ENCODE peak calls at places on chromosome 1, in eight cellular contexts. S is AG08395, P is hepatic stellate cell, W is EL, G is lower leg skin, Z is hepatocyte, J is iPS-NIHi11, H is IMR-90. V is an unnamed sample.

GRCh38 chr1:10897981-10898728 is 101.7 kb upstream of the CASZ1 start:
- DNase-seq in S (peak; percentile 44), Z (peak; percentile 21), G (no peak), J (no peak), W (peak; percentile 43), P (peak; percentile 66), H (no peak), V (peak; percentile 14)

GRCh38 chr1:8602471-8603219 is 214.8 kb downstream of the RERE start:
- DNase-seq in P (no peak), S (no peak), J (no peak), G (no peak), W (no peak), Z (no peak), H (no peak), V (no peak)

GRCh38 chr1:191575180-191575579 is 583.1 kb upstream of the RGS18 start:
- DNase-seq in W (peak; percentile 52), J (no peak), Z (no peak), S (no peak), G (no peak), P (no peak), H (peak; percentile 21), V (no peak)

GRCh38 chr1:119544165-119544762 is 37.3 kb downstream of the HSD3B1 start:
- DNase-seq in W (peak; percentile 5), G (no peak), P (no peak), J (peak; percentile 41), H (no peak), Z (no peak), S (no peak), V (peak; percentile 49)

GRCh38 chr1:227449727-227450420 is 113.5 kb upstream of the ZNF678 start:
- DNase-seq in W (no peak), S (no peak), H (no peak), G (no peak), J (no peak), P (no peak), Z (no peak), V (no peak)

GRCh38 chr1:25805863-25806225 is 5.9 kb downstream of the SELENON start:
- DNase-seq in P (no peak), S (peak; percentile 62), J (no peak), Z (no peak), G (no peak), W (peak; percentile 40), H (no peak), V (no peak)

GRCh38 chr1:26696645-26697440 is 1.0 kb downstream of the ARID1A start:
- DNase-seq in S (no peak), P (no peak), H (no peak), Z (peak; percentile 57), G (peak; percentile 21), J (no peak), W (no peak), V (no peak)

GRCh38 chr1:8394456-8395321 is 76.8 kb downstream of the SLC45A1 start:
- DNase-seq in G (no peak), H (peak; percentile 96), J (no peak), S (peak; percentile 15), W (peak; percentile 90), P (peak; percentile 33), Z (no peak), V (no peak)

GRCh38 chr1:43706598-43707190 is 642 bp upstream of the ST3GAL3 start:
- DNase-seq in Z (peak; percentile 32), W (peak; percentile 41), J (peak; percentile 52), P (peak; percentile 10), S (no peak), H (no peak), G (no peak), V (peak; percentile 75)

GRCh38 chr1:16140068-16140596 is 15.7 kb downstream of the EPHA2 start:
- DNase-seq in G (no peak), P (no peak), H (no peak), J (no peak), Z (no peak), S (no peak), W (no peak), V (no peak)

GRCh38 chr1:219277304-219277840 is 103.7 kb downstream of the LYPLAL1 start:
- DNase-seq in W (no peak), S (no peak), Z (no peak), P (no peak), G (no peak), H (peak; percentile 33), J (no peak), V (no peak)

GRCh38 chr1:112904071-112904830 is 51.7 kb downstream of the SLC16A1 start:
- DNase-seq in W (peak; percentile 97), H (peak; percentile 77), J (no peak), G (no peak), S (peak; percentile 33), P (no peak), Z (peak; percentile 16), V (peak; percentile 87)

GRCh38 chr1:155195201-155196102 is 12.2 kb downstream of the THBS3 start:
- DNase-seq in W (peak; percentile 22), H (peak; percentile 11), J (no peak), G (no peak), Z (no peak), S (peak; percentile 32), P (peak; percentile 57), V (peak; percentile 32)

GRCh38 chr1:94025383-94026340 is 95.3 kb downstream of the ABCA4 start:
- DNase-seq in W (peak; percentile 78), P (peak; percentile 74), G (no peak), H (peak; percentile 79), Z (peak; percentile 78), J (peak; percentile 69), S (peak; percentile 75), V (peak; percentile 45)

GRCh38 chr1:206631085-206631509 is 4.2 kb upstream of the DYRK3 start:
- DNase-seq in J (peak; percentile 92), P (peak; percentile 90), H (peak; percentile 93), W (peak; percentile 74), Z (peak; percentile 74), S (peak; percentile 72), G (peak; percentile 20), V (peak; percentile 94)

GRCh38 chr1:232282541-232282940 is 347.4 kb downstream of the SIPA1L2 start:
- DNase-seq in S (no peak), G (no peak), J (no peak), Z (no peak), P (no peak), W (no peak), H (no peak), V (no peak)

GRCh38 chr1:47399138-47399840 is 16.8 kb upstream of the FOXE3 start:
- DNase-seq in H (no peak), P (no peak), G (no peak), W (no peak), J (no peak), S (no peak), Z (no peak), V (no peak)

GRCh38 chr1:199273837-199274379 is 635.1 kb downstream of the PTPRC start:
- DNase-seq in J (peak; percentile 33), P (no peak), H (peak; percentile 80), S (no peak), G (no peak), W (peak; percentile 63), Z (peak; percentile 23), V (no peak)

GRCh38 chr1:225509770-225510169 is 81.9 kb upstream of the LBR start:
- DNase-seq in P (no peak), Z (no peak), J (no peak), H (peak; percentile 45), G (no peak), S (no peak), W (no peak), V (no peak)

V was measured in ELF-1.